ENCODE peak calls at places on chromosomes 4 and X, in four cellular contexts. One of them, this sample, is unnamed.

GRCh38 chrX:82757614-82758013 is 750.5 kb upstream of the POU3F4 start:
- DNase-seq in heart right ventricle: no peak
- DNase-seq in BJ: no peak
- DNase-seq in activated CD4-positive, alpha-beta T cell treated with anti-CD3 and anti-CD28 coated beads, Interleukin-2, amount 50 U/mL, for 1 hour: no peak
- DNase-seq in this sample: no peak

GRCh38 chrX:13689519-13690211 is 737 bp downstream of the RAB9A start:
- DNase-seq in heart right ventricle: no peak
- DNase-seq in BJ: no peak
- DNase-seq in activated CD4-positive, alpha-beta T cell treated with anti-CD3 and anti-CD28 coated beads, Interleukin-2, amount 50 U/mL, for 1 hour: no peak
- DNase-seq in this sample: no peak

GRCh38 chr4:66565796-66566195 is 895.5 kb upstream of the EPHA5 start:
- DNase-seq in heart right ventricle: no peak
- DNase-seq in BJ: no peak
- DNase-seq in activated CD4-positive, alpha-beta T cell treated with anti-CD3 and anti-CD28 coated beads, Interleukin-2, amount 50 U/mL, for 1 hour: no peak
- DNase-seq in this sample: no peak

GRCh38 chrX:114611018-114611619 is 27.2 kb downstream of the HTR2C start:
- DNase-seq in heart right ventricle: peak; percentile 3
- DNase-seq in BJ: no peak
- DNase-seq in activated CD4-positive, alpha-beta T cell treated with anti-CD3 and anti-CD28 coated beads, Interleukin-2, amount 50 U/mL, for 1 hour: no peak
- DNase-seq in this sample: peak; percentile 16

GRCh38 chrX:17923546-17923945 is 62.4 kb upstream of the RAI2 start:
- DNase-seq in heart right ventricle: no peak
- DNase-seq in BJ: no peak
- DNase-seq in activated CD4-positive, alpha-beta T cell treated with anti-CD3 and anti-CD28 coated beads, Interleukin-2, amount 50 U/mL, for 1 hour: no peak
- DNase-seq in this sample: peak; percentile 0

GRCh38 chrX:9341305-9342201 is 123.3 kb upstream of the TBL1X start:
- DNase-seq in heart right ventricle: peak; percentile 71
- DNase-seq in BJ: no peak
- DNase-seq in activated CD4-positive, alpha-beta T cell treated with anti-CD3 and anti-CD28 coated beads, Interleukin-2, amount 50 U/mL, for 1 hour: peak; percentile 46
- DNase-seq in this sample: peak; percentile 63

GRCh38 chrX:41634284-41634683 is 54.5 kb upstream of the GPR34 start:
- DNase-seq in heart right ventricle: no peak
- DNase-seq in BJ: no peak
- DNase-seq in activated CD4-positive, alpha-beta T cell treated with anti-CD3 and anti-CD28 coated beads, Interleukin-2, amount 50 U/mL, for 1 hour: no peak
- DNase-seq in this sample: no peak

GRCh38 chr4:33566649-33567048 is 2677.7 kb downstream of the ARAP2 start:
- DNase-seq in heart right ventricle: no peak
- DNase-seq in BJ: no peak
- DNase-seq in activated CD4-positive, alpha-beta T cell treated with anti-CD3 and anti-CD28 coated beads, Interleukin-2, amount 50 U/mL, for 1 hour: no peak
- DNase-seq in this sample: no peak

GRCh38 chr4:76168688-76169087 is 20.5 kb upstream of the NUP54 start:
- DNase-seq in heart right ventricle: no peak
- DNase-seq in BJ: no peak
- DNase-seq in activated CD4-positive, alpha-beta T cell treated with anti-CD3 and anti-CD28 coated beads, Interleukin-2, amount 50 U/mL, for 1 hour: no peak
- DNase-seq in this sample: no peak

GRCh38 chr4:81459233-81459632 is 12.5 kb downstream of the RASGEF1B start:
- DNase-seq in heart right ventricle: no peak
- DNase-seq in BJ: no peak
- DNase-seq in activated CD4-positive, alpha-beta T cell treated with anti-CD3 and anti-CD28 coated beads, Interleukin-2, amount 50 U/mL, for 1 hour: no peak
- DNase-seq in this sample: no peak

GRCh38 chr4:154569028-154569427 is 6.2 kb downstream of the FGB start:
- DNase-seq in heart right ventricle: no peak
- DNase-seq in BJ: no peak
- DNase-seq in activated CD4-positive, alpha-beta T cell treated with anti-CD3 and anti-CD28 coated beads, Interleukin-2, amount 50 U/mL, for 1 hour: no peak
- DNase-seq in this sample: no peak

GRCh38 chrX:1524874-1525582 is 12.0 kb downstream of the P2RY8 start:
- DNase-seq in heart right ventricle: no peak
- DNase-seq in BJ: no peak
- DNase-seq in activated CD4-positive, alpha-beta T cell treated with anti-CD3 and anti-CD28 coated beads, Interleukin-2, amount 50 U/mL, for 1 hour: no peak
- DNase-seq in this sample: no peak

GRCh38 chrX:38661561-38661960 is 100.2 kb downstream of the TSPAN7 start:
- DNase-seq in heart right ventricle: no peak
- DNase-seq in BJ: no peak
- DNase-seq in activated CD4-positive, alpha-beta T cell treated with anti-CD3 and anti-CD28 coated beads, Interleukin-2, amount 50 U/mL, for 1 hour: no peak
- DNase-seq in this sample: no peak

GRCh38 chrX:149121526-149121925 is 383.6 kb downstream of the IDS start:
- DNase-seq in heart right ventricle: no peak
- DNase-seq in BJ: no peak
- DNase-seq in activated CD4-positive, alpha-beta T cell treated with anti-CD3 and anti-CD28 coated beads, Interleukin-2, amount 50 U/mL, for 1 hour: no peak
- DNase-seq in this sample: no peak

GRCh38 chr4:182562350-182562749 is 319.1 kb downstream of the TENM3 start:
- DNase-seq in heart right ventricle: no peak
- DNase-seq in BJ: no peak
- DNase-seq in activated CD4-positive, alpha-beta T cell treated with anti-CD3 and anti-CD28 coated beads, Interleukin-2, amount 50 U/mL, for 1 hour: no peak
- DNase-seq in this sample: no peak

GRCh38 chrX:101163166-101163565 is 56.4 kb upstream of the DRP2 start:
- DNase-seq in heart right ventricle: no peak
- DNase-seq in BJ: no peak
- DNase-seq in activated CD4-positive, alpha-beta T cell treated with anti-CD3 and anti-CD28 coated beads, Interleukin-2, amount 50 U/mL, for 1 hour: no peak
- DNase-seq in this sample: no peak

GRCh38 chr4:173181769-173182374 is 13.3 kb downstream of the GALNT7 start:
- DNase-seq in heart right ventricle: no peak
- DNase-seq in BJ: no peak
- DNase-seq in activated CD4-positive, alpha-beta T cell treated with anti-CD3 and anti-CD28 coated beads, Interleukin-2, amount 50 U/mL, for 1 hour: no peak
- DNase-seq in this sample: no peak

GRCh38 chr4:185559913-185560281 is 24.6 kb upstream of the PDLIM3 start:
- DNase-seq in heart right ventricle: no peak
- DNase-seq in BJ: no peak
- DNase-seq in activated CD4-positive, alpha-beta T cell treated with anti-CD3 and anti-CD28 coated beads, Interleukin-2, amount 50 U/mL, for 1 hour: no peak
- DNase-seq in this sample: no peak

GRCh38 chr4:138938371-138938699 is 77.2 kb upstream of the NOCT start:
- DNase-seq in heart right ventricle: no peak
- DNase-seq in BJ: no peak
- DNase-seq in activated CD4-positive, alpha-beta T cell treated with anti-CD3 and anti-CD28 coated beads, Interleukin-2, amount 50 U/mL, for 1 hour: no peak
- DNase-seq in this sample: no peak

GRCh38 chr4:4642201-4643025 is 100.6 kb upstream of the STX18 start:
- DNase-seq in heart right ventricle: no peak
- DNase-seq in BJ: no peak
- DNase-seq in activated CD4-positive, alpha-beta T cell treated with anti-CD3 and anti-CD28 coated beads, Interleukin-2, amount 50 U/mL, for 1 hour: no peak
- DNase-seq in this sample: no peak

GRCh38 chr4:108029321-108029720 is 39.6 kb downstream of the HADH start:
- DNase-seq in heart right ventricle: no peak
- DNase-seq in BJ: no peak
- DNase-seq in activated CD4-positive, alpha-beta T cell treated with anti-CD3 and anti-CD28 coated beads, Interleukin-2, amount 50 U/mL, for 1 hour: no peak
- DNase-seq in this sample: peak; percentile 8

GRCh38 chr4:182662551-182662950 is 254.6 kb downstream of the DCTD start:
- DNase-seq in heart right ventricle: no peak
- DNase-seq in BJ: no peak
- DNase-seq in activated CD4-positive, alpha-beta T cell treated with anti-CD3 and anti-CD28 coated beads, Interleukin-2, amount 50 U/mL, for 1 hour: no peak
- DNase-seq in this sample: no peak

GRCh38 chr4:175646802-175647201 is 165.3 kb downstream of the GPM6A start:
- DNase-seq in heart right ventricle: no peak
- DNase-seq in BJ: no peak
- DNase-seq in activated CD4-positive, alpha-beta T cell treated with anti-CD3 and anti-CD28 coated beads, Interleukin-2, amount 50 U/mL, for 1 hour: no peak
- DNase-seq in this sample: no peak

GRCh38 chrX:139831017-139831416 is 101.8 kb downstream of the ATP11C start:
- DNase-seq in heart right ventricle: no peak
- DNase-seq in BJ: no peak
- DNase-seq in activated CD4-positive, alpha-beta T cell treated with anti-CD3 and anti-CD28 coated beads, Interleukin-2, amount 50 U/mL, for 1 hour: no peak
- DNase-seq in this sample: no peak

GRCh38 chr4:101282076-101282844 is 65.1 kb downstream of the PPP3CA start:
- DNase-seq in heart right ventricle: no peak
- DNase-seq in BJ: no peak
- DNase-seq in activated CD4-positive, alpha-beta T cell treated with anti-CD3 and anti-CD28 coated beads, Interleukin-2, amount 50 U/mL, for 1 hour: no peak
- DNase-seq in this sample: peak; percentile 28

GRCh38 chr4:48570646-48571220 is 80.7 kb downstream of the ZAR1 start:
- DNase-seq in heart right ventricle: no peak
- DNase-seq in BJ: peak; percentile 47
- DNase-seq in activated CD4-positive, alpha-beta T cell treated with anti-CD3 and anti-CD28 coated beads, Interleukin-2, amount 50 U/mL, for 1 hour: no peak
- DNase-seq in this sample: no peak